ENCODE peak calls at places on chromosome X, in four cellular contexts. M is PC-3; B is activated CD8-positive, alpha-beta memory T cell treated with anti-CD3 and anti-CD28 coated beads, Interleukin-2, amount 50 U/mL, for 4 hours; U is fibroblast of lung. P is an unnamed sample.

GRCh38 chrX:13364230-13364629 is 44.4 kb upstream of the ATXN3L start:
- DNase-seq in U (no peak), M (no peak), B (no peak), P (no peak)

GRCh38 chrX:31708116-31708515 is 636.3 kb upstream of the FTHL17 start:
- DNase-seq in M (no peak), B (no peak), U (peak; percentile 13), P (no peak)

GRCh38 chrX:56797966-56798711 is 69.1 kb downstream of the NBDY start:
- DNase-seq in B (no peak), U (peak; percentile 51), M (no peak), P (no peak)

GRCh38 chrX:104343408-104344129 is 88.8 kb upstream of the ESX1 start:
- DNase-seq in B (no peak), U (peak; percentile 79), M (peak; percentile 94), P (peak; percentile 31)

GRCh38 chrX:71195959-71196727 is 26.9 kb upstream of the GJB1 start:
- DNase-seq in B (no peak), U (no peak), M (no peak), P (no peak)

GRCh38 chrX:109536439-109537323 is at the start of gene NXT2:
- DNase-seq in M (peak; percentile 90), B (peak; percentile 81), U (peak; percentile 90), P (peak; percentile 72)

GRCh38 chrX:136273986-136274385 is 22.8 kb upstream of the MAP7D3 start:
- DNase-seq in U (no peak), M (no peak), B (no peak), P (no peak)

GRCh38 chrX:132837126-132837525 is 121.3 kb downstream of the HS6ST2 start:
- DNase-seq in B (no peak), U (peak; percentile 86), M (peak; percentile 80), P (no peak)

GRCh38 chrX:15566244-15566643 is 34.5 kb downstream of the ACE2 start:
- DNase-seq in U (no peak), M (peak; percentile 19), B (no peak), P (no peak)

GRCh38 chrX:17552251-17552650 is 177.3 kb downstream of the NHS start:
- DNase-seq in M (peak; percentile 10), B (no peak), U (peak; percentile 78), P (no peak)

GRCh38 chrX:106331606-106332005 is 163.5 kb downstream of the PWWP3B start:
- DNase-seq in B (no peak), U (no peak), M (no peak), P (no peak)

GRCh38 chrX:108735087-108735679 is 1.2 kb downstream of the IRS4 start:
- DNase-seq in U (no peak), B (no peak), M (no peak), P (no peak)

GRCh38 chrX:10356979-10357378 is 200.2 kb downstream of the CLCN4 start:
- DNase-seq in M (peak; percentile 86), U (peak; percentile 73), B (no peak), P (no peak)

GRCh38 chrX:154727418-154728323 is 23.2 kb downstream of the GAB3 start:
- DNase-seq in M (peak; percentile 39), B (no peak), U (peak; percentile 77), P (peak; percentile 33)

GRCh38 chrX:26613951-26614350 is 398.0 kb downstream of the MAGEB5 start:
- DNase-seq in M (no peak), B (no peak), U (no peak), P (no peak)

GRCh38 chrX:15301924-15302323 is 13.5 kb downstream of the ASB11 start:
- DNase-seq in U (no peak), B (no peak), M (no peak), P (peak; percentile 20)

GRCh38 chrX:109840585-109840984 is 107.5 kb upstream of the ACSL4 start:
- DNase-seq in B (no peak), U (peak; percentile 96), M (peak; percentile 81), P (peak; percentile 17)

GRCh38 chrX:15744181-15744867 is 6.3 kb downstream of the CA5B start:
- DNase-seq in M (no peak), U (peak; percentile 1), B (no peak), P (no peak)

GRCh38 chrX:47112316-47112954 is 32.1 kb downstream of the NDUFB11 start:
- DNase-seq in U (peak; percentile 11), B (no peak), M (no peak), P (no peak)

GRCh38 chrX:127037179-127037578 is 217.7 kb downstream of the PRR32 start:
- DNase-seq in U (no peak), B (no peak), M (peak; percentile 9), P (no peak)

GRCh38 chrX:31590581-31591113 is 518.8 kb upstream of the FTHL17 start:
- DNase-seq in M (peak; percentile 11), B (no peak), U (peak; percentile 69), P (no peak)

GRCh38 chrX:12867746-12868145 is 874 bp downstream of the TLR7 start:
- DNase-seq in M (no peak), U (no peak), B (no peak), P (no peak)

GRCh38 chrX:21711126-21711847 is 46.6 kb downstream of the SMPX start:
- DNase-seq in M (no peak), B (no peak), U (peak; percentile 8), P (no peak)

GRCh38 chrX:41634284-41634683 is 54.5 kb upstream of the GPR34 start:
- DNase-seq in U (peak; percentile 53), B (no peak), M (no peak), P (no peak)

GRCh38 chrX:6184900-6185515 is 43.7 kb downstream of the NLGN4X start:
- DNase-seq in B (no peak), M (no peak), U (peak; percentile 78), P (no peak)

GRCh38 chrX:1394731-1395501 is 3.0 kb upstream of the SLC25A6 start:
- DNase-seq in M (no peak), U (no peak), B (peak; percentile 14), P (no peak)

GRCh38 chrX:46298821-46299220 is 246.4 kb downstream of the ZNF674 start:
- DNase-seq in U (peak; percentile 79), B (no peak), M (no peak), P (no peak)

GRCh38 chrX:65674351-65674893 is 7.0 kb downstream of the MSN start:
- DNase-seq in U (peak; percentile 21), B (no peak), M (no peak), P (no peak)

GRCh38 chrX:10106801-10107200 is 50.0 kb upstream of the CLCN4 start:
- DNase-seq in U (no peak), M (no peak), B (peak; percentile 47), P (no peak)